ENCODE peak calls at places on chromosomes 2 and 18, in eight cellular contexts. One of them, this sample, is unnamed.

GRCh38 chr2:161239416-161240109 is 68.7 kb upstream of the PSMD14 start:
- DNase-seq in H4: no peak
- DNase-seq in T-cell: no peak
- DNase-seq in left cardiac atrium: peak
- DNase-seq in Caki2: no peak
- DNase-seq in EL: no peak
- DNase-seq in effector CD4-positive, alpha-beta T cell: no peak
- DNase-seq in colonic mucosa: no peak
- DNase-seq in this sample: no peak

GRCh38 chr2:43762286-43762685 is 11.6 kb upstream of the DYNC2LI1 start:
- DNase-seq in H4: no peak
- DNase-seq in T-cell: no peak
- DNase-seq in left cardiac atrium: no peak
- DNase-seq in Caki2: peak
- DNase-seq in EL: no peak
- DNase-seq in effector CD4-positive, alpha-beta T cell: no peak
- DNase-seq in colonic mucosa: no peak
- DNase-seq in this sample: no peak

GRCh38 chr2:199136241-199136640 is 321.5 kb downstream of the SATB2 start:
- DNase-seq in H4: no peak
- DNase-seq in T-cell: no peak
- DNase-seq in left cardiac atrium: no peak
- DNase-seq in Caki2: no peak
- DNase-seq in EL: no peak
- DNase-seq in effector CD4-positive, alpha-beta T cell: no peak
- DNase-seq in colonic mucosa: no peak
- DNase-seq in this sample: no peak

GRCh38 chr18:77316641-77317040 is 67.0 kb downstream of the GALR1 start:
- DNase-seq in H4: no peak
- DNase-seq in T-cell: no peak
- DNase-seq in left cardiac atrium: no peak
- DNase-seq in Caki2: no peak
- DNase-seq in EL: no peak
- DNase-seq in effector CD4-positive, alpha-beta T cell: no peak
- DNase-seq in colonic mucosa: no peak
- DNase-seq in this sample: no peak

GRCh38 chr2:199207011-199207410 is 250.7 kb downstream of the SATB2 start:
- DNase-seq in H4: no peak
- DNase-seq in T-cell: no peak
- DNase-seq in left cardiac atrium: no peak
- DNase-seq in Caki2: no peak
- DNase-seq in EL: no peak
- DNase-seq in effector CD4-positive, alpha-beta T cell: no peak
- DNase-seq in colonic mucosa: no peak
- DNase-seq in this sample: no peak

GRCh38 chr2:209307161-209308001 is 116.5 kb upstream of the MAP2 start:
- DNase-seq in H4: no peak
- DNase-seq in T-cell: no peak
- DNase-seq in left cardiac atrium: no peak
- DNase-seq in Caki2: no peak
- DNase-seq in EL: no peak
- DNase-seq in effector CD4-positive, alpha-beta T cell: no peak
- DNase-seq in colonic mucosa: no peak
- DNase-seq in this sample: no peak

GRCh38 chr2:24816884-24817283 is 23.7 kb downstream of the CENPO start:
- DNase-seq in H4: no peak
- DNase-seq in T-cell: no peak
- DNase-seq in left cardiac atrium: no peak
- DNase-seq in Caki2: peak
- DNase-seq in EL: peak
- DNase-seq in effector CD4-positive, alpha-beta T cell: no peak
- DNase-seq in colonic mucosa: peak
- DNase-seq in this sample: no peak

GRCh38 chr18:35938158-35938557 is 34.3 kb upstream of the RMP24 start:
- DNase-seq in H4: peak
- DNase-seq in T-cell: no peak
- DNase-seq in left cardiac atrium: no peak
- DNase-seq in Caki2: peak
- DNase-seq in EL: no peak
- DNase-seq in effector CD4-positive, alpha-beta T cell: no peak
- DNase-seq in colonic mucosa: no peak
- DNase-seq in this sample: no peak

GRCh38 chr2:158779621-158780020 is 15.5 kb upstream of the DAPL1 start:
- DNase-seq in H4: no peak
- DNase-seq in T-cell: no peak
- DNase-seq in left cardiac atrium: no peak
- DNase-seq in Caki2: no peak
- DNase-seq in EL: no peak
- DNase-seq in effector CD4-positive, alpha-beta T cell: no peak
- DNase-seq in colonic mucosa: no peak
- DNase-seq in this sample: no peak

GRCh38 chr2:215749092-215749957 is 264.0 kb downstream of the MREG start:
- DNase-seq in H4: no peak
- DNase-seq in T-cell: no peak
- DNase-seq in left cardiac atrium: peak
- DNase-seq in Caki2: peak
- DNase-seq in EL: no peak
- DNase-seq in effector CD4-positive, alpha-beta T cell: no peak
- DNase-seq in colonic mucosa: no peak
- DNase-seq in this sample: no peak

GRCh38 chr2:217413193-217413592 is 553.3 kb upstream of the TNP1 start:
- DNase-seq in H4: no peak
- DNase-seq in T-cell: no peak
- DNase-seq in left cardiac atrium: no peak
- DNase-seq in Caki2: no peak
- DNase-seq in EL: peak
- DNase-seq in effector CD4-positive, alpha-beta T cell: no peak
- DNase-seq in colonic mucosa: no peak
- DNase-seq in this sample: no peak

GRCh38 chr2:137507237-137507636 is 457.0 kb upstream of the HNMT start:
- DNase-seq in H4: no peak
- DNase-seq in T-cell: no peak
- DNase-seq in left cardiac atrium: no peak
- DNase-seq in Caki2: no peak
- DNase-seq in EL: no peak
- DNase-seq in effector CD4-positive, alpha-beta T cell: no peak
- DNase-seq in colonic mucosa: no peak
- DNase-seq in this sample: no peak

GRCh38 chr2:24354382-24354781 is 6.0 kb downstream of the ITSN2 start:
- DNase-seq in H4: no peak
- DNase-seq in T-cell: no peak
- DNase-seq in left cardiac atrium: no peak
- DNase-seq in Caki2: no peak
- DNase-seq in EL: no peak
- DNase-seq in effector CD4-positive, alpha-beta T cell: no peak
- DNase-seq in colonic mucosa: no peak
- DNase-seq in this sample: no peak

GRCh38 chr2:168373468-168373867 is 82.6 kb upstream of the CERS6 start:
- DNase-seq in H4: no peak
- DNase-seq in T-cell: no peak
- DNase-seq in left cardiac atrium: no peak
- DNase-seq in Caki2: no peak
- DNase-seq in EL: no peak
- DNase-seq in effector CD4-positive, alpha-beta T cell: no peak
- DNase-seq in colonic mucosa: no peak
- DNase-seq in this sample: no peak

GRCh38 chr2:156935611-156936010 is 321.9 kb upstream of the GALNT5 start:
- DNase-seq in H4: no peak
- DNase-seq in T-cell: no peak
- DNase-seq in left cardiac atrium: no peak
- DNase-seq in Caki2: peak
- DNase-seq in EL: no peak
- DNase-seq in effector CD4-positive, alpha-beta T cell: no peak
- DNase-seq in colonic mucosa: no peak
- DNase-seq in this sample: no peak